ENCODE peak calls at places on chromosomes 13 and 19, in eight cellular contexts. O, L, D, F, K, N, C and W are unnamed samples.

GRCh38 chr13:99972190-99972731 is 694 bp upstream of the ZIC5 start:
- DNase-seq in D (no peak), F (no peak), L (no peak), K (no peak), N (no peak), C (peak), O (no peak), W (no peak)

GRCh38 chr13:73059460-73060250 is 850 bp downstream of the KLF5 start:
- DNase-seq in C (peak), N (peak), F (no peak), L (peak), O (peak), K (no peak), D (peak), W (no peak)

GRCh38 chr13:35789335-35790166 is 313.1 kb upstream of the MAB21L1 start:
- DNase-seq in N (peak), K (no peak), O (no peak), F (no peak), C (no peak), D (no peak), L (no peak), W (no peak)

GRCh38 chr19:52664461-52664860 is 26.3 kb upstream of the ZNF83 start:
- DNase-seq in N (no peak), D (no peak), L (no peak), C (no peak), K (no peak), F (no peak), O (peak), W (no peak)

GRCh38 chr19:13825489-13826475 is 30.5 kb downstream of the ZSWIM4 start:
- DNase-seq in L (no peak), K (no peak), F (no peak), D (no peak), O (no peak), N (no peak), C (no peak), W (no peak)

GRCh38 chr13:42363941-42364612 is 92.1 kb downstream of the AKAP11 start:
- DNase-seq in F (no peak), L (no peak), D (no peak), C (no peak), K (no peak), O (no peak), N (peak), W (no peak)

GRCh38 chr19:10009269-10009665 is 1.0 kb downstream of the COL5A3 start:
- DNase-seq in K (no peak), C (peak), L (peak), D (peak), F (no peak), O (peak), N (peak), W (no peak)

GRCh38 chr13:26968431-26969335 is 202.9 kb downstream of the USP12 start:
- DNase-seq in K (no peak), C (peak), L (no peak), D (no peak), F (no peak), O (no peak), N (peak), W (no peak)

GRCh38 chr19:45767410-45767880 is 1.6 kb downstream of the SIX5 start:
- DNase-seq in L (peak), F (no peak), O (peak), C (peak), D (peak), K (no peak), N (peak), W (peak)

GRCh38 chr19:38013913-38014575 is 107.0 kb downstream of the SIPA1L3 start:
- DNase-seq in L (no peak), D (no peak), N (no peak), K (no peak), F (no peak), C (no peak), O (peak), W (no peak)

GRCh38 chr13:40141859-40142555 is 486.5 kb downstream of the COG6 start:
- DNase-seq in K (no peak), L (no peak), C (no peak), F (no peak), N (no peak), D (no peak), O (no peak), W (no peak)

GRCh38 chr13:40688781-40689180 is 22.3 kb upstream of the FOXO1 start:
- DNase-seq in D (no peak), O (no peak), K (no peak), F (no peak), C (no peak), L (no peak), N (no peak), W (no peak)

GRCh38 chr19:2132731-2133490 is 18.5 kb downstream of the AP3D1 start:
- DNase-seq in L (no peak), C (no peak), N (no peak), K (no peak), O (no peak), D (no peak), F (no peak), W (no peak)

GRCh38 chr13:37640499-37640898 is 41.9 kb upstream of the POSTN start:
- DNase-seq in F (peak), O (no peak), D (no peak), L (no peak), N (peak), K (no peak), C (no peak), W (no peak)

GRCh38 chr13:112245179-112245724 is 130.9 kb upstream of the SPACA7 start:
- DNase-seq in C (no peak), N (no peak), D (no peak), F (no peak), L (no peak), O (no peak), K (no peak), W (peak)

GRCh38 chr19:543912-544608 is at the start of gene GZMM:
- DNase-seq in K (no peak), O (no peak), D (no peak), N (no peak), L (no peak), F (no peak), C (no peak), W (no peak)

GRCh38 chr19:47197141-47197540 is 33.9 kb downstream of the BBC3 start:
- DNase-seq in L (no peak), C (no peak), O (no peak), D (no peak), F (no peak), K (no peak), N (no peak), W (no peak)

GRCh38 chr19:10424011-10424637 is 3.8 kb downstream of the PDE4A start:
- DNase-seq in F (no peak), L (peak), C (peak), N (peak), K (no peak), O (peak), D (peak), W (peak)

GRCh38 chr19:1284293-1284978 is 1.2 kb upstream of the EFNA2 start:
- DNase-seq in D (no peak), O (no peak), F (no peak), L (no peak), N (no peak), K (no peak), C (peak), W (no peak)

GRCh38 chr19:44925114-44925891 is 10.9 kb downstream of the APOC1 start:
- DNase-seq in D (peak), F (no peak), L (peak), C (peak), K (no peak), O (peak), N (peak), W (no peak)

GRCh38 chr19:6774821-6775707 is 2.6 kb downstream of the VAV1 start:
- DNase-seq in F (no peak), C (peak), N (no peak), L (no peak), D (no peak), O (no peak), K (no peak), W (no peak)

GRCh38 chr13:60454425-60454824 is 57.4 kb downstream of the TDRD3 start:
- DNase-seq in N (no peak), C (no peak), F (no peak), K (no peak), L (no peak), O (peak), D (no peak), W (no peak)

GRCh38 chr13:34738251-34739170 is 203.6 kb upstream of the NBEA start:
- DNase-seq in F (no peak), N (no peak), O (no peak), K (no peak), C (no peak), L (no peak), D (no peak), W (no peak)

GRCh38 chr13:39484506-39485313 is 118.3 kb downstream of the LHFPL6 start:
- DNase-seq in F (no peak), O (no peak), N (peak), C (no peak), L (no peak), D (no peak), K (no peak), W (no peak)

GRCh38 chr19:8390617-8390981 is 439 bp downstream of the RAB11B start:
- DNase-seq in N (peak), O (peak), K (peak), F (no peak), L (peak), C (peak), D (peak), W (peak)

GRCh38 chr13:99486996-99487395 is 14.3 kb upstream of the TM9SF2 start:
- DNase-seq in K (no peak), N (no peak), D (no peak), L (no peak), C (no peak), O (no peak), F (no peak), W (no peak)

GRCh38 chr19:15633122-15633521 is 7.6 kb upstream of the CYP4F3 start:
- DNase-seq in D (no peak), N (no peak), F (no peak), C (no peak), L (no peak), O (no peak), K (no peak), W (no peak)

GRCh38 chr19:31905980-31906948 is 439.1 kb upstream of the ZNF507 start:
- DNase-seq in K (no peak), N (no peak), C (no peak), O (no peak), F (no peak), L (peak), D (peak), W (no peak)

GRCh38 chr13:39779337-39780270 is 124.1 kb downstream of the COG6 start:
- DNase-seq in N (peak), F (no peak), D (no peak), K (no peak), L (no peak), C (no peak), O (no peak), W (no peak)

GRCh38 chr19:15412832-15413231 is 6.0 kb downstream of the AKAP8L start:
- DNase-seq in L (no peak), D (no peak), K (no peak), C (no peak), N (no peak), O (no peak), F (no peak), W (no peak)

GRCh38 chr13:26977541-26977940 is 194.1 kb downstream of the USP12 start:
- DNase-seq in N (peak), O (no peak), D (no peak), C (no peak), K (no peak), F (no peak), L (no peak), W (no peak)

GRCh38 chr13:36819811-36820140 is 754 bp downstream of the RFXAP start:
- DNase-seq in N (peak), F (no peak), K (no peak), D (no peak), L (no peak), C (no peak), O (no peak), W (no peak)

GRCh38 chr19:14033946-14034345 is 2.4 kb downstream of the IL27RA start:
- DNase-seq in N (no peak), F (no peak), D (no peak), K (no peak), L (no peak), C (no peak), O (no peak), W (no peak)

GRCh38 chr19:928471-929259 is 2.8 kb downstream of the ARID3A start:
- DNase-seq in N (no peak), O (no peak), F (no peak), K (no peak), L (no peak), D (no peak), C (no peak), W (no peak)

GRCh38 chr19:6800991-6801396 is 28.5 kb downstream of the VAV1 start:
- DNase-seq in C (no peak), N (peak), O (no peak), K (no peak), F (peak), D (no peak), L (no peak), W (no peak)

GRCh38 chr19:39746836-39747529 is 9.2 kb upstream of the CLC start:
- DNase-seq in N (no peak), D (no peak), C (no peak), K (no peak), O (no peak), F (no peak), L (no peak), W (no peak)

GRCh38 chr19:30799854-30800755 is 427.9 kb downstream of the ZNF536 start:
- DNase-seq in D (no peak), C (peak), F (no peak), N (no peak), O (peak), K (no peak), L (no peak), W (no peak)

DNA sequence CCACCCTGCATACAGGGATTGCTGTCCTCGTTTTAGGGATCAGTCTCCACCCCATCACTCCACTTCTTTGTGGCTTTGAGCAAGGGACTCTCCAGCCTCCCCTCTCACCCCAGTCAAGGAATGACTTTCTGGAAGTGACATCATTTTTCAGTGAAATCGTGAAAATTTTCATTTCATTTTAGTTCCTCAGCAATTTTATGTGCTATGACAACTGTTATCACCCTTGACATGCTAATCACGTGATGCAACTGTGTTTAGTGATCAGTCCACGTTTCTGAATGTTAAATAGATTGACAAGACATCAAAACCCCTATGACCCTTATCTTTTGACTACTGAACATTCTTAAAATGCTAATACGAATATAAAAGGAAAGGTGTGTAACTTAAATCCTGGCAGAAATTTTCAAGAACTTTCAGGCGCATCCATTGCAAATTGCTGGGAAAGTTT is 8.0 kb downstream of the C19orf81 start:
- DNase-seq in C (no peak), K (no peak), L (no peak), D (no peak), F (no peak), N (no peak), O (no peak), W (no peak)
- H3K4me3 ChIP-seq in C (no peak), K (no peak), L (no peak), D (no peak), F (peak), N (no peak), O (no peak), W (no peak)

DNA sequence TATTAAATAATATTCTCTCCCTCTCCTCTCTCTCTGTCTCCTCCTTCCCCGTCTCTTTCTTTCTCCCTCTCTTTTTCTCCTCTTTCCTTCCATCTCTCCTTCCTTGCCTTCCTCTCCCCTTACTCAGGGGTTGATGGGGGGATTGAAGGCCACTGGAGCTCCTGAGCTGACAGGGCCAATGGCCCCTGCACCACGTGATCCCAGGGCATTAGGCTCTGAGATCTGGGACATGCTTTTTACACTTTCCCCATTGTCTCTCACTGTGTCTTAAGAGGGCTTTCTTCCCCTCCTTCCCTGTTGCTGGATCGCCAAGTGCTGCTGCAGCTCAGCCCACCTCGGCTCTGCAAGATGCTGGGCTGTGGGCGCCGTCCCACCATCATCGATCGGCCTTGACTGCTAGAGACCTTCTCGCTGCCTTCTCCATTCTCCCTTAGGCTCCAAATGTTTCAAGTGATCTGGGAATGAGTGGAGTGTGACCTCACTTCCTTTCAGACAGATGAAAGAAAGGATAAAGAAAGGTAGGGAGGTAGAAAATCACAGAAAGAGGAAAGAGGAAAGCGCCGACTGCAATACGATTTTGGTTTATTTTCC is 42.2 kb downstream of the COL4A1 start:
- DNase-seq in K (no peak), N (no peak), C (no peak), D (peak), F (no peak), O (no peak), L (no peak), W (no peak)
- H3K27ac ChIP-seq in K (peak), N (no peak), C (no peak), D (peak), F (no peak), O (no peak), L (peak), W (peak)

GRCh38 chr19:48636859-48637448 is at the start of gene DBP:
- DNase-seq in L (peak), F (no peak), O (peak), C (no peak), K (no peak), N (no peak), D (no peak), W (peak)

GRCh38 chr19:48639483-48640375 is 2.5 kb upstream of the DBP start:
- DNase-seq in F (no peak), C (no peak), K (no peak), O (no peak), L (no peak), N (no peak), D (peak), W (no peak)

GRCh38 chr19:48637449-48637947 is 319 bp upstream of the DBP start:
- DNase-seq in L (peak), C (peak), O (peak), N (peak), F (peak), D (peak), K (peak), W (peak)

GRCh38 chr19:48638831-48639381 is 1.7 kb upstream of the DBP start:
- DNase-seq in L (peak), N (no peak), D (peak), F (no peak), C (peak), K (no peak), O (peak), W (no peak)

GRCh38 chr19:48637948-48638830 is 1.0 kb upstream of the DBP start:
- DNase-seq in L (peak), F (peak), C (peak), K (no peak), D (peak), N (peak), O (peak), W (peak)
- TF ChIP-seq CTCF in L (no peak), F (no peak), C (no peak), K (no peak), D (no peak), N (peak), O (no peak), W (no peak)

GRCh38 chr19:19033426-19034203 is at the start of the genes ARMC6 and SUGP2:
- DNase-seq in O (peak), F (peak), L (peak), K (peak), C (peak), D (peak), N (peak), W (peak)
- H3K4me3 ChIP-seq in O (peak), F (peak), L (peak), K (peak), C (peak), D (peak), N (peak), W (peak)